ENCODE peak calls at places on chromosomes 11 and 22, in ten cellular contexts. D is uterus; I is lung; P is A549; T is dorsolateral prefrontal cortex; Z is progenitor cell of endocrine pancreas; Y is NB4; S is fibroblast of the aortic adventitia; R is right lobe of liver; E is CD8-positive, alpha-beta T cell. A is an unnamed sample.

GRCh38 chr11:118752654-118753053 is 38.3 kb downstream of the DDX6 start:
- DNase-seq in D (no peak), I (no peak), P (no peak), T (no peak), Z (no peak), Y (no peak), S (no peak), R (no peak), E (no peak), A (no peak)

GRCh38 chr22:47210686-47211085 is 448.2 kb downstream of the TBC1D22A start:
- DNase-seq in D (no peak), I (peak; percentile 16), P (no peak), T (no peak), Z (no peak), Y (no peak), S (no peak), R (no peak), E (no peak), A (no peak)

GRCh38 chr11:101390539-101390938 is 193.3 kb downstream of the TRPC6 start:
- DNase-seq in D (no peak), I (no peak), P (peak; percentile 13), T (no peak), Z (no peak), Y (peak; percentile 4), S (peak; percentile 10), R (no peak), E (no peak), A (peak; percentile 10)

GRCh38 chr11:14519692-14520085 is 497 bp downstream of the PSMA1 start:
- DNase-seq in D (no peak), I (no peak), P (no peak), T (no peak), Z (no peak), Y (no peak), S (no peak), R (no peak), E (no peak), A (no peak)

GRCh38 chr22:37563153-37564081 is 3.1 kb downstream of the CDC42EP1 start:
- DNase-seq in D (peak; percentile 96), I (peak; percentile 85), P (peak; percentile 83), T (peak; percentile 92), Z (no peak), Y (no peak), S (peak; percentile 94), R (peak; percentile 80), E (no peak), A (peak; percentile 96)

GRCh38 chr11:113871331-113871730 is 4.0 kb downstream of the USP28 start:
- DNase-seq in D (no peak), I (no peak), P (no peak), T (no peak), Z (no peak), Y (no peak), S (peak; percentile 43), R (no peak), E (no peak), A (no peak)

GRCh38 chr11:8959546-8960166 is 4.6 kb downstream of the TMEM9B start:
- DNase-seq in D (peak; percentile 54), I (peak; percentile 46), P (peak; percentile 81), T (no peak), Z (no peak), Y (peak; percentile 80), S (peak; percentile 94), R (no peak), E (no peak), A (peak; percentile 86)

GRCh38 chr11:121589946-121590537 is 137.3 kb upstream of the SORL1-AS1 start:
- DNase-seq in D (no peak), I (no peak), P (no peak), T (peak; percentile 42), Z (no peak), Y (peak; percentile 79), S (no peak), R (no peak), E (no peak), A (no peak)

GRCh38 chr11:114290503-114291239 is 5.5 kb upstream of the NNMT start:
- DNase-seq in D (no peak), I (no peak), P (no peak), T (no peak), Z (no peak), Y (no peak), S (peak; percentile 62), R (no peak), E (no peak), A (peak; percentile 52)

GRCh38 chr22:37431811-37432707 is 4.8 kb upstream of the ELFN2 start:
- DNase-seq in D (no peak), I (no peak), P (peak; percentile 86), T (no peak), Z (no peak), Y (peak; percentile 84), S (peak; percentile 98), R (no peak), E (no peak), A (peak; percentile 99)

GRCh38 chr11:1262172-1263006 is 39.5 kb downstream of the MUC5B start:
- DNase-seq in D (peak; percentile 90), I (peak; percentile 94), P (peak; percentile 94), T (peak; percentile 96), Z (peak; percentile 47), Y (peak; percentile 88), S (peak; percentile 73), R (peak; percentile 93), E (peak; percentile 82), A (peak; percentile 90)

GRCh38 chr11:114017723-114018122 is 41.8 kb upstream of the ZBTB16 start:
- DNase-seq in D (no peak), I (no peak), P (peak; percentile 13), T (no peak), Z (no peak), Y (no peak), S (no peak), R (no peak), E (no peak), A (no peak)

GRCh38 chr22:20591660-20592310 is 84.4 kb downstream of the MED15 start:
- DNase-seq in D (no peak), I (no peak), P (no peak), T (no peak), Z (no peak), Y (no peak), S (peak; percentile 16), R (peak; percentile 20), E (no peak), A (peak; percentile 56)

GRCh38 chr11:57752954-57753353 is 1.3 kb upstream of the BTBD18 start:
- DNase-seq in D (no peak), I (no peak), P (no peak), T (no peak), Z (no peak), Y (no peak), S (no peak), R (no peak), E (no peak), A (no peak)

GRCh38 chr11:16001899-16002426 is 354.4 kb downstream of the SOX6 start:
- DNase-seq in D (no peak), I (peak; percentile 37), P (peak; percentile 73), T (no peak), Z (no peak), Y (peak; percentile 87), S (peak; percentile 92), R (no peak), E (no peak), A (peak; percentile 96)

GRCh38 chr11:70651036-70651435 is 252.7 kb downstream of the CTTN start:
- DNase-seq in D (no peak), I (no peak), P (no peak), T (no peak), Z (no peak), Y (no peak), S (no peak), R (no peak), E (no peak), A (no peak)
- TF ChIP-seq CTCF in D (no peak), I (no peak), P (no peak), T (no peak), Z (no peak), Y (no peak), S (no peak), R (no peak), E (no peak), A (no peak)

GRCh38 chr22:30224161-30224857 is 22.2 kb downstream of the LIF start:
- DNase-seq in D (no peak), I (no peak), P (peak; percentile 94), T (no peak), Z (no peak), Y (peak; percentile 30), S (no peak), R (no peak), E (no peak), A (peak; percentile 43)
- TF ChIP-seq CTCF in D (no peak), I (no peak), P (no peak), T (no peak), Z (no peak), Y (no peak), S (no peak), R (no peak), E (no peak), A (peak; percentile 9)

GRCh38 chr11:65262381-65262680 is 569 bp downstream of the POLA2 start:
- DNase-seq in D (no peak), I (no peak), P (no peak), T (peak; percentile 23), Z (no peak), Y (no peak), S (peak; percentile 54), R (no peak), E (no peak), A (peak; percentile 46)

GRCh38 chr11:65262775-65263174 is 1.0 kb downstream of the POLA2 start:
- DNase-seq in D (no peak), I (no peak), P (no peak), T (no peak), Z (no peak), Y (peak; percentile 30), S (no peak), R (no peak), E (no peak), A (no peak)

GRCh38 chr11:65261591-65262380 is at the start of gene POLA2:
- DNase-seq in D (peak; percentile 95), I (peak; percentile 94), P (peak; percentile 95), T (peak; percentile 89), Z (peak; percentile 89), Y (peak; percentile 97), S (peak; percentile 94), R (peak; percentile 95), E (peak; percentile 90), A (peak; percentile 96)

GRCh38 chr11:65260756-65261590 is 789 bp upstream of the POLA2 start:
- DNase-seq in D (no peak), I (no peak), P (no peak), T (no peak), Z (no peak), Y (no peak), S (no peak), R (no peak), E (no peak), A (no peak)

GRCh38 chr11:65266210-65266609 is 4.4 kb downstream of the POLA2 start:
- DNase-seq in D (no peak), I (no peak), P (no peak), T (no peak), Z (no peak), Y (no peak), S (peak; percentile 40), R (no peak), E (no peak), A (no peak)
- TF ChIP-seq CTCF in D (no peak), I (no peak), P (no peak), T (no peak), Z (no peak), Y (no peak), S (peak; percentile 74), R (peak; percentile 32), E (no peak), A (peak; percentile 54)

DNA sequence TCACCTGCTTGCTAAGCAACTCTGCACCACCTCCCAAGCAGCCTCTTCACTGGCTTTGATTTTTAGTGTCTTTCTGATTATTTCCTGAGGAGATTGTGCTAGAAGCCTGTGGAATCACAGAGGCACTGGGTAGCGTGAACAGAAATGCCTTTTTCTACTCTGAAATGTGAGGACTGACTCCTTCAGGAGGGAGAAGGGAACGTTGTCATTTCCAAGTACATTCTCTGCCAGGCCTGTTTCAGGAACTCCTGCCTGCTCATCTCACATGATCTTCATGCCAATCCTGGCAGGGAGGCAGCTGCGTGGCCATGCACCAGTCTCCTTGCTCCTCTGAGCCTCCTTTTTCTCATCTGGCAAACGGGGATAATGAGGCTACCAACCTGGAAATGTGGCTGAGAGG is 49.8 kb upstream of the PRDM11 start:
- DNase-seq in D (no peak), I (no peak), P (no peak), T (peak; percentile 60), Z (no peak), Y (no peak), S (no peak), R (no peak), E (no peak), A (no peak)
- TF ChIP-seq CTCF in D (no peak), I (no peak), P (no peak), T (no peak), Z (no peak), Y (no peak), S (no peak), R (no peak), E (no peak), A (no peak)

A was measured in astrocyte of the spinal cord.